ENCODE peak calls at places on chromosomes 12 and 14, in seven cellular contexts. T, J, E, F, Y, I and V are unnamed samples.

GRCh38 chr14:93029911-93030555 is 85.7 kb downstream of the ITPK1 start:
- DNase-seq in E (no peak), I (no peak), J (no peak), T (no peak), F (no peak), Y (no peak), V (no peak)

GRCh38 chr14:67497716-67498115 is 9.2 kb upstream of the TMEM229B start:
- DNase-seq in E (no peak), F (no peak), T (no peak), Y (no peak), J (no peak), I (no peak), V (no peak)

GRCh38 chr12:52251367-52252055 is 18.5 kb downstream of the KRT7 start:
- DNase-seq in T (no peak), E (no peak), I (no peak), J (no peak), F (no peak), Y (no peak), V (no peak)

GRCh38 chr12:89370850-89371249 is 18.5 kb upstream of the DUSP6 start:
- DNase-seq in T (no peak), J (no peak), Y (no peak), F (peak; percentile 79), I (no peak), E (no peak), V (no peak)

GRCh38 chr12:124233041-124233836 is 61.7 kb upstream of the RFLNA start:
- DNase-seq in E (no peak), T (no peak), F (peak; percentile 85), Y (no peak), J (no peak), I (no peak), V (no peak)

GRCh38 chr14:47389520-47389919 is 285.9 kb downstream of the MDGA2 start:
- DNase-seq in T (no peak), I (no peak), F (no peak), Y (no peak), E (no peak), J (no peak), V (no peak)

GRCh38 chr14:55884819-55885218 is 233.4 kb upstream of the PELI2 start:
- DNase-seq in Y (no peak), T (no peak), I (no peak), E (no peak), F (no peak), J (no peak), V (no peak)

GRCh38 chr12:44640831-44641230 is 235.3 kb downstream of the NELL2 start:
- DNase-seq in I (no peak), F (no peak), J (no peak), Y (no peak), T (no peak), E (no peak), V (no peak)

GRCh38 chr14:23409475-23409874 is 1.4 kb upstream of the MYH6 start:
- DNase-seq in T (no peak), E (no peak), F (no peak), Y (no peak), J (no peak), I (no peak), V (no peak)

GRCh38 chr14:91372680-91373495 is 44.7 kb downstream of the CCDC88C start:
- DNase-seq in Y (no peak), E (peak; percentile 80), J (no peak), I (peak; percentile 60), F (no peak), T (no peak), V (no peak)

GRCh38 chr14:53652068-53652467 is 304.6 kb downstream of the BMP4 start:
- DNase-seq in Y (no peak), E (no peak), T (no peak), F (no peak), I (no peak), J (no peak), V (no peak)

GRCh38 chr12:92695577-92695976 is 7.2 kb upstream of the PLEKHG7 start:
- DNase-seq in T (no peak), Y (no peak), J (no peak), F (no peak), E (no peak), I (no peak), V (no peak)

GRCh38 chr14:36510874-36511273 is 9.2 kb downstream of the NKX2-1 start:
- DNase-seq in Y (no peak), E (no peak), F (no peak), T (no peak), I (no peak), J (no peak), V (no peak)

GRCh38 chr12:64673490-64674169 is 63.3 kb downstream of the RASSF3 start:
- DNase-seq in J (no peak), E (no peak), I (peak; percentile 25), Y (no peak), T (no peak), F (no peak), V (no peak)

GRCh38 chr12:131615316-131616053 is 95.4 kb upstream of the SFSWAP start:
- DNase-seq in E (no peak), F (no peak), T (no peak), I (no peak), J (no peak), Y (no peak), V (no peak)

GRCh38 chr14:60965402-60965801 is 15.5 kb downstream of the TRMT5 start:
- DNase-seq in T (no peak), F (peak; percentile 64), E (no peak), J (no peak), I (no peak), Y (no peak), V (no peak)

GRCh38 chr12:119476951-119477350 is 116.6 kb upstream of the TMEM233 start:
- DNase-seq in Y (no peak), E (no peak), T (no peak), I (no peak), J (no peak), F (no peak), V (no peak)

GRCh38 chr12:130764475-130765185 is 48.5 kb upstream of the RIMBP2 start:
- DNase-seq in Y (no peak), T (no peak), J (no peak), I (no peak), E (no peak), F (peak; percentile 11), V (no peak)

GRCh38 chr12:112945515-112945914 is 7.2 kb downstream of the OAS3 start:
- DNase-seq in I (no peak), F (no peak), T (no peak), Y (no peak), E (no peak), J (no peak), V (no peak)

GRCh38 chr14:94114589-94115067 is 4.1 kb downstream of the IFI27 start:
- DNase-seq in F (no peak), E (no peak), I (no peak), T (no peak), J (no peak), Y (no peak), V (no peak)

GRCh38 chr12:45216297-45216982 is 545 bp downstream of the ANO6 start:
- DNase-seq in T (peak; percentile 69), F (peak; percentile 24), I (peak; percentile 75), J (peak; percentile 26), Y (no peak), E (peak; percentile 71), V (no peak)

GRCh38 chr14:70731447-70732239 is 77.7 kb downstream of the MAP3K9 start:
- DNase-seq in T (no peak), J (no peak), F (no peak), I (no peak), E (no peak), Y (no peak), V (no peak)